ENCODE peak calls at places on chromosomes 3 and 15, in four cellular contexts. P is GM12878, D is SK-N-SH, K is K562. J is an unnamed sample.

GRCh38 chr3:45488581-45488980 is 100.2 kb downstream of the LARS2 start:
- DNase-seq in P (no peak), D (no peak), K (no peak), J (no peak)

GRCh38 chr3:8817486-8817885 is 48.1 kb upstream of the OXTR start:
- DNase-seq in D (no peak), P (no peak), K (no peak), J (no peak)

GRCh38 chr15:56613826-56614225 is 119.5 kb downstream of the ZNF280D start:
- DNase-seq in D (no peak), K (no peak), P (no peak), J (no peak)

GRCh38 chr3:10936686-10937085 is 55.9 kb upstream of the SLC6A1 start:
- DNase-seq in K (no peak), P (no peak), D (no peak), J (no peak)

GRCh38 chr3:69740103-69741021 is 1.1 kb downstream of the MITF start:
- DNase-seq in D (no peak), P (no peak), K (peak), J (peak)

GRCh38 chr15:40695469-40695910 is 516 bp downstream of the RAD51 start:
- DNase-seq in P (no peak), K (no peak), D (no peak), J (no peak)

GRCh38 chr3:71728632-71729342 is 3.6 kb upstream of the EIF4E3 start:
- DNase-seq in P (no peak), K (peak), D (peak), J (peak)

GRCh38 chr15:38217181-38217580 is 35.5 kb upstream of the SPRED1 start:
- DNase-seq in P (no peak), D (no peak), K (no peak), J (no peak)

GRCh38 chr15:46872591-46872990 is 844.7 kb upstream of the SEMA6D start:
- DNase-seq in P (no peak), K (no peak), D (no peak), J (no peak)

GRCh38 chr3:97994328-97994945 is 22.2 kb upstream of the RIOX2 start:
- DNase-seq in D (no peak), P (no peak), K (no peak), J (no peak)

GRCh38 chr3:64147211-64147610 is 78.1 kb downstream of the PRICKLE2 start:
- DNase-seq in K (no peak), D (no peak), P (no peak), J (no peak)

GRCh38 chr15:26662226-26662750 is 110.6 kb downstream of the GABRB3 start:
- DNase-seq in K (no peak), D (peak), P (no peak), J (no peak)

GRCh38 chr15:100968043-100968966 is 49.1 kb downstream of the LRRK1 start:
- DNase-seq in D (no peak), P (peak), K (no peak), J (no peak)

GRCh38 chr3:49902511-49903345 is 945 bp downstream of the MST1R start:
- DNase-seq in P (no peak), K (no peak), D (no peak), J (no peak)

GRCh38 chr3:114847564-114847963 is 299.5 kb downstream of the ZBTB20 start:
- DNase-seq in K (no peak), D (no peak), P (no peak), J (no peak)

GRCh38 chr3:125641901-125642300 is 46.6 kb upstream of the OSBPL11 start:
- DNase-seq in K (no peak), D (no peak), P (no peak), J (no peak)

GRCh38 chr15:88704791-88705768 is 66.3 kb downstream of the ISG20 start:
- DNase-seq in D (peak), K (no peak), P (no peak), J (peak)

GRCh38 chr3:95905182-95905581 is 909.2 kb upstream of the EPHA6 start:
- DNase-seq in D (no peak), K (no peak), P (no peak), J (no peak)

GRCh38 chr3:71064288-71064975 is 519.1 kb downstream of the FOXP1 start:
- DNase-seq in D (peak), K (peak), P (no peak), J (peak)

GRCh38 chr3:37943126-37943525 is 47.5 kb upstream of the VILL start:
- DNase-seq in D (no peak), K (no peak), P (no peak), J (no peak)

GRCh38 chr3:189687475-189687874 is 56.3 kb downstream of the TP63 start:
- DNase-seq in P (no peak), D (no peak), K (no peak), J (no peak)

GRCh38 chr3:177820683-177821316 is 623.5 kb upstream of the TBL1XR1 start:
- DNase-seq in P (peak), K (no peak), D (no peak), J (no peak)

GRCh38 chr3:132554437-132554836 is 42.6 kb upstream of the ACKR4 start:
- DNase-seq in K (no peak), D (no peak), P (no peak), J (no peak)

GRCh38 chr15:50066202-50066601 is 52.8 kb downstream of the ATP8B4 start:
- DNase-seq in K (no peak), P (no peak), D (no peak), J (no peak)

GRCh38 chr15:73330206-73331051 is 38.3 kb downstream of the HCN4 start:
- DNase-seq in P (no peak), K (no peak), D (no peak), J (peak)

GRCh38 chr3:157301027-157301663 is 135.5 kb upstream of the PTX3 start:
- DNase-seq in P (no peak), K (no peak), D (no peak), J (no peak)

GRCh38 chr3:112303811-112304325 is 9.9 kb upstream of the SLC9C1 start:
- DNase-seq in D (no peak), P (no peak), K (no peak), J (no peak)

GRCh38 chr3:114640126-114640525 is 346.3 kb downstream of the TIGIT start:
- DNase-seq in K (no peak), P (no peak), D (no peak), J (no peak)

GRCh38 chr15:79918278-79918677 is 21.5 kb upstream of the MTHFS start:
- DNase-seq in K (no peak), P (no peak), D (no peak), J (peak)

GRCh38 chr3:89617706-89618105 is 510.3 kb downstream of the EPHA3 start:
- DNase-seq in P (no peak), K (no peak), D (no peak), J (no peak)

GRCh38 chr3:94875149-94875548 is 812.3 kb downstream of the NSUN3 start:
- DNase-seq in D (no peak), P (no peak), K (no peak), J (no peak)

GRCh38 chr3:128493221-128494151 is 485 bp upstream of the GATA2 start:
- DNase-seq in K (peak), P (no peak), D (peak), J (no peak)

GRCh38 chr15:99568548-99569352 is 3.0 kb downstream of the MEF2A start:
- DNase-seq in K (no peak), P (no peak), D (no peak), J (no peak)

GRCh38 chr15:29747837-29748417 is 74.3 kb downstream of the TJP1 start:
- DNase-seq in D (peak), P (no peak), K (no peak), J (no peak)

GRCh38 chr3:1828519-1828918 is 270.1 kb upstream of the CNTN4 start:
- DNase-seq in P (no peak), K (no peak), D (peak), J (no peak)

GRCh38 chr3:100777271-100777670 is 68.0 kb downstream of the TFG start:
- DNase-seq in K (no peak), P (no peak), D (no peak), J (no peak)

GRCh38 chr3:33372218-33373081 is 67.8 kb downstream of the UBP1 start:
- DNase-seq in P (no peak), K (peak), D (peak), J (peak)

DNA sequence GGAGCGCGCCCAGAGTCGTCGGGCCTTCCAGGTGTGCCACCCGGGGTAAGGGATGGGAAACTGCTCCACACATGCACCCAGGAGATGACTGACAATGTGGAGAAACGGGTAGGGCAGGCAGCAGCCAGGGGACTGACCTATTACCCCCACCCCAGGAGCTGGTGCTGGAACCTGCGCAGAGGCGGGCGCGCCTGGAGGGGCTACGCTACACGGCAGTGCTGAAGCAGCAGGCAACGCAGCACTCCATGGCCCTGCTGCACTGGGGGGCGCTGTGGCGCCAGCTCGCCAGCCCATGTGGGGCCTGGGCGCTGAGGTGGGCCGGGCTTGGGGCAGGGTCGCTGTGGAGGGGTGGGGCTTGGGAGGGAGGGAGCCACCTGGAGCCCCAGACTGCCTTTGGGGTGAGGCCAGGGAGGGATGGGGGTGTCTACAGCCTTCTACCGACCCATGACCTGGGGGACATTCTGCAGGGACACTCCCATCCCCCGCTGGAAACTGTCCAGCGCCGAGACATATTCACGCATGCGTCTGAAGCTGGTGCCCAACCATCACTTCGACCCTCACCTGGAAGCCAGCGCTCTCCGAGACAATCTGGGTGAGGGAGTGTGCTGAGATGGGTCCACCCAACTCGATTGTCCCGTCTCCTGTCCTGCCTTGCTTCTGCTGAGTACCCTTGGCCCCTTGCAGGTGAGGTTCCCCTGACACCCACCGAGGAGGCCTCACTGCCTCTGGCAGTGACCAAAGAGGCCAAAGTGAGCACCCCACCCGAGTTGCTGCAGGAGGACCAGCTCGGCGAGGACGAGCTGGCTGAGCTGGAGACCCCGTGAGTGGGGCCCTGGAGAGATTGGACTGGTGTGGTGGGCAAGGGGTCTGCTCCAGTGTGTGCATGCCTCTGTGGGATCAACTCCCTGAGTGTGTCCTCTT is 23.3 kb downstream of the NBEAL2 start:
- DNase-seq in P (no peak), K (peak), D (peak), J (peak)
- TF ChIP-seq CTCF in P (no peak), K (peak), D (peak), J (peak)

GRCh38 chr15:33584797-33585196 is 274.0 kb downstream of the RYR3 start:
- DNase-seq in K (no peak), P (no peak), D (no peak), J (no peak)
- TF ChIP-seq USF1 in K (no peak), P (no peak), D (no peak), J (no peak)

GRCh38 chr15:78064544-78064943 is 13.0 kb downstream of the TBC1D2B start:
- DNase-seq in D (no peak), K (no peak), P (no peak), J (no peak)

GRCh38 chr15:78063966-78064365 is 13.5 kb downstream of the TBC1D2B start:
- DNase-seq in K (no peak), P (no peak), D (no peak), J (no peak)

GRCh38 chr15:78060232-78060631 is 17.3 kb downstream of the TBC1D2B start:
- DNase-seq in P (no peak), K (no peak), D (no peak), J (no peak)

GRCh38 chr15:78059110-78059839 is 18.2 kb downstream of the TBC1D2B start:
- DNase-seq in D (no peak), P (no peak), K (no peak), J (peak)

DNA sequence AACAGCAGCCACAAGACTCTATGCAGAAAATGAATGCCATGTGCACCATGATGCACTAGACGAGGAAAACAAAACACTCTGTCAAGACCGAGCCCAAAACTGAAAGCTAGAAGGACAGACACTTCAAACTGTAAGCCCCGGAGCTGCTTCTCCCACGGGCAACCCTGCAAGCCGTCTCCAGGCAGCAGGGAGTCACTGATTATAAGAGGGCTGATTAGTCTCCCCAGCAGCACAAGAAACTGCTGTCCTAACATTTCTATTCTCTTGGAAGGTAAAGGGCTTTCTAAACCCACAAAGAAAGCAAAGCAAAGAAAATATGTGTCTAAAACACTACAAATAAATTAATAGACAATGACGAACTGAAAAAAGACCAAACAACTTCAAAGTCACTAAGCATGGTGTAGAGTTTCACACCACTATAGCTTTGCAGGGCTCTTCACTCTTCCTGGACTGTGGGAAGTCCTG is 15.5 kb downstream of the TBC1D2B start:
- DNase-seq in K (no peak), P (no peak), D (no peak), J (peak)
- TF ChIP-seq CTCF in K (no peak), P (no peak), D (no peak), J (no peak)

GRCh38 chr3:120446891-120447668 is 3.7 kb downstream of the FSTL1 start:
- DNase-seq in P (no peak), K (no peak), D (no peak), J (no peak)
- TF ChIP-seq USF1 in P (no peak), K (no peak), D (no peak), J (no peak)

GRCh38 chr15:44550734-44551133 is 13.8 kb downstream of the EIF3J start:
- DNase-seq in P (no peak), D (no peak), K (no peak), J (no peak)

GRCh38 chr15:44541282-44541958 is 4.5 kb downstream of the EIF3J start:
- DNase-seq in D (no peak), K (no peak), P (no peak), J (no peak)

GRCh38 chr15:44550256-44550655 is 13.3 kb downstream of the EIF3J start:
- DNase-seq in P (no peak), D (peak), K (no peak), J (no peak)

GRCh38 chr15:44545934-44546802 is 9.2 kb downstream of the EIF3J start:
- DNase-seq in D (peak), K (no peak), P (peak), J (no peak)
- TF ChIP-seq CTCF in D (peak), K (no peak), P (peak), J (no peak)

J was measured in WTC11.